ENCODE peak calls at places on chromosomes 1 and 21, in seven cellular contexts. One of them, this sample, is unnamed.
A peak's percentile ranks its signal among the peaks of the same experiment; 100 is the strongest.

GRCh38 chr1:211113566-211113965 is 20.4 kb downstream of the KCNH1 start:
- DNase-seq in stomach: no peak
- DNase-seq in adrenal gland: no peak
- DNase-seq in body of pancreas: no peak
- DNase-seq in K562: no peak
- DNase-seq in gastrocnemius medialis: no peak
- DNase-seq in upper lobe of left lung: no peak
- DNase-seq in this sample: no peak

GRCh38 chr21:25501996-25502665 is 105.2 kb downstream of the MRPL39 start:
- DNase-seq in stomach: no peak
- DNase-seq in adrenal gland: peak; percentile 27
- DNase-seq in body of pancreas: no peak
- DNase-seq in K562: no peak
- DNase-seq in gastrocnemius medialis: peak; percentile 13
- DNase-seq in upper lobe of left lung: peak; percentile 23
- DNase-seq in this sample: no peak

GRCh38 chr1:174964261-174964984 is 35.3 kb upstream of the CACYBP start:
- DNase-seq in stomach: no peak
- DNase-seq in adrenal gland: no peak
- DNase-seq in body of pancreas: no peak
- DNase-seq in K562: peak; percentile 30
- DNase-seq in gastrocnemius medialis: no peak
- DNase-seq in upper lobe of left lung: peak; percentile 31
- DNase-seq in this sample: peak; percentile 17

GRCh38 chr1:244881552-244882280 is 17.4 kb upstream of the HNRNPU start:
- DNase-seq in stomach: no peak
- DNase-seq in adrenal gland: no peak
- DNase-seq in body of pancreas: no peak
- DNase-seq in K562: no peak
- DNase-seq in gastrocnemius medialis: no peak
- DNase-seq in upper lobe of left lung: no peak
- DNase-seq in this sample: no peak

GRCh38 chr1:39105841-39106765 is 80.0 kb downstream of the NDUFS5 start:
- DNase-seq in stomach: peak; percentile 60
- DNase-seq in adrenal gland: peak; percentile 76
- DNase-seq in body of pancreas: peak; percentile 74
- DNase-seq in K562: peak; percentile 71
- DNase-seq in gastrocnemius medialis: peak; percentile 47
- DNase-seq in upper lobe of left lung: peak; percentile 65
- DNase-seq in this sample: no peak

GRCh38 chr1:225572422-225572821 is 80.5 kb downstream of the ENAH start:
- DNase-seq in stomach: no peak
- DNase-seq in adrenal gland: peak; percentile 51
- DNase-seq in body of pancreas: no peak
- DNase-seq in K562: no peak
- DNase-seq in gastrocnemius medialis: no peak
- DNase-seq in upper lobe of left lung: no peak
- DNase-seq in this sample: no peak

GRCh38 chr1:26538480-26539412 is 9.2 kb downstream of the RPS6KA1 start:
- DNase-seq in stomach: peak; percentile 58
- DNase-seq in adrenal gland: peak; percentile 75
- DNase-seq in body of pancreas: peak; percentile 63
- DNase-seq in K562: peak; percentile 79
- DNase-seq in gastrocnemius medialis: no peak
- DNase-seq in upper lobe of left lung: peak; percentile 69
- DNase-seq in this sample: no peak

GRCh38 chr1:221781102-221781744 is 39.3 kb upstream of the DUSP10 start:
- DNase-seq in stomach: no peak
- DNase-seq in adrenal gland: peak; percentile 10
- DNase-seq in body of pancreas: no peak
- DNase-seq in K562: no peak
- DNase-seq in gastrocnemius medialis: no peak
- DNase-seq in upper lobe of left lung: peak; percentile 63
- DNase-seq in this sample: no peak

GRCh38 chr1:204574856-204575145 is 58.6 kb downstream of the MDM4 start:
- DNase-seq in stomach: no peak
- DNase-seq in adrenal gland: no peak
- DNase-seq in body of pancreas: no peak
- DNase-seq in K562: no peak
- DNase-seq in gastrocnemius medialis: no peak
- DNase-seq in upper lobe of left lung: no peak
- DNase-seq in this sample: no peak

GRCh38 chr21:26686278-26686677 is 113.2 kb upstream of the CYYR1 start:
- DNase-seq in stomach: no peak
- DNase-seq in adrenal gland: peak; percentile 39
- DNase-seq in body of pancreas: peak; percentile 21
- DNase-seq in K562: no peak
- DNase-seq in gastrocnemius medialis: no peak
- DNase-seq in upper lobe of left lung: no peak
- DNase-seq in this sample: no peak

GRCh38 chr1:9261496-9261895 is 26.9 kb downstream of the H6PD start:
- DNase-seq in stomach: no peak
- DNase-seq in adrenal gland: no peak
- DNase-seq in body of pancreas: no peak
- DNase-seq in K562: no peak
- DNase-seq in gastrocnemius medialis: no peak
- DNase-seq in upper lobe of left lung: no peak
- DNase-seq in this sample: no peak

GRCh38 chr1:215082532-215083407 is at the start of gene KCNK2:
- DNase-seq in stomach: no peak
- DNase-seq in adrenal gland: peak; percentile 45
- DNase-seq in body of pancreas: no peak
- DNase-seq in K562: no peak
- DNase-seq in gastrocnemius medialis: peak; percentile 27
- DNase-seq in upper lobe of left lung: no peak
- DNase-seq in this sample: peak; percentile 22

GRCh38 chr1:9196129-9197040 is 38.2 kb upstream of the H6PD start:
- DNase-seq in stomach: peak; percentile 79
- DNase-seq in adrenal gland: peak; percentile 93
- DNase-seq in body of pancreas: peak; percentile 78
- DNase-seq in K562: peak; percentile 67
- DNase-seq in gastrocnemius medialis: peak; percentile 56
- DNase-seq in upper lobe of left lung: peak; percentile 71
- DNase-seq in this sample: peak; percentile 92

GRCh38 chr1:53379662-53380002 is 51.8 kb upstream of the LRP8 start:
- DNase-seq in stomach: no peak
- DNase-seq in adrenal gland: no peak
- DNase-seq in body of pancreas: no peak
- DNase-seq in K562: no peak
- DNase-seq in gastrocnemius medialis: no peak
- DNase-seq in upper lobe of left lung: no peak
- DNase-seq in this sample: peak; percentile 42

GRCh38 chr1:221724931-221725605 is 16.8 kb downstream of the DUSP10 start:
- DNase-seq in stomach: no peak
- DNase-seq in adrenal gland: peak; percentile 55
- DNase-seq in body of pancreas: no peak
- DNase-seq in K562: no peak
- DNase-seq in gastrocnemius medialis: peak; percentile 75
- DNase-seq in upper lobe of left lung: peak; percentile 65
- DNase-seq in this sample: peak; percentile 55

GRCh38 chr1:159468321-159468720 is 28.8 kb downstream of the OR10J1 start:
- DNase-seq in stomach: no peak
- DNase-seq in adrenal gland: no peak
- DNase-seq in body of pancreas: no peak
- DNase-seq in K562: no peak
- DNase-seq in gastrocnemius medialis: no peak
- DNase-seq in upper lobe of left lung: no peak
- DNase-seq in this sample: no peak

GRCh38 chr1:235017191-235017590 is 111.4 kb downstream of the TOMM20 start:
- DNase-seq in stomach: no peak
- DNase-seq in adrenal gland: no peak
- DNase-seq in body of pancreas: no peak
- DNase-seq in K562: no peak
- DNase-seq in gastrocnemius medialis: no peak
- DNase-seq in upper lobe of left lung: no peak
- DNase-seq in this sample: no peak

GRCh38 chr1:114756949-114757454 is 782 bp downstream of the CSDE1 start:
- DNase-seq in stomach: peak; percentile 32
- DNase-seq in adrenal gland: peak; percentile 76
- DNase-seq in body of pancreas: peak; percentile 37
- DNase-seq in K562: no peak
- DNase-seq in gastrocnemius medialis: peak; percentile 66
- DNase-seq in upper lobe of left lung: peak; percentile 62
- DNase-seq in this sample: peak; percentile 92

GRCh38 chr21:23522750-23523149 is 2084.5 kb downstream of the MRPL39 start:
- DNase-seq in stomach: no peak
- DNase-seq in adrenal gland: no peak
- DNase-seq in body of pancreas: no peak
- DNase-seq in K562: no peak
- DNase-seq in gastrocnemius medialis: no peak
- DNase-seq in upper lobe of left lung: no peak
- DNase-seq in this sample: no peak

GRCh38 chr21:46229133-46229922 is 754 bp upstream of the LSS start:
- DNase-seq in stomach: no peak
- DNase-seq in adrenal gland: no peak
- DNase-seq in body of pancreas: peak; percentile 53
- DNase-seq in K562: peak; percentile 87
- DNase-seq in gastrocnemius medialis: no peak
- DNase-seq in upper lobe of left lung: peak; percentile 42
- DNase-seq in this sample: peak; percentile 85

GRCh38 chr1:58592521-58593134 is 15.6 kb upstream of the TACSTD2 start:
- DNase-seq in stomach: peak; percentile 77
- DNase-seq in adrenal gland: peak; percentile 95
- DNase-seq in body of pancreas: peak; percentile 96
- DNase-seq in K562: no peak
- DNase-seq in gastrocnemius medialis: peak; percentile 26
- DNase-seq in upper lobe of left lung: peak; percentile 91
- DNase-seq in this sample: no peak

GRCh38 chr1:91018006-91018405 is 3.8 kb downstream of the ZNF644 start:
- DNase-seq in stomach: no peak
- DNase-seq in adrenal gland: no peak
- DNase-seq in body of pancreas: no peak
- DNase-seq in K562: no peak
- DNase-seq in gastrocnemius medialis: no peak
- DNase-seq in upper lobe of left lung: no peak
- DNase-seq in this sample: no peak

GRCh38 chr21:41581592-41582228 is 73.8 kb upstream of the TMPRSS2 start:
- DNase-seq in stomach: peak; percentile 24
- DNase-seq in adrenal gland: no peak
- DNase-seq in body of pancreas: no peak
- DNase-seq in K562: no peak
- DNase-seq in gastrocnemius medialis: no peak
- DNase-seq in upper lobe of left lung: no peak
- DNase-seq in this sample: peak; percentile 62
- TF ChIP-seq CTCF in stomach: no peak
- TF ChIP-seq CTCF in adrenal gland: no peak
- TF ChIP-seq CTCF in body of pancreas: no peak
- TF ChIP-seq CTCF in K562: no peak
- TF ChIP-seq CTCF in gastrocnemius medialis: no peak
- TF ChIP-seq CTCF in upper lobe of left lung: no peak
- TF ChIP-seq CTCF in this sample: no peak

GRCh38 chr1:1573843-1574720 is 581 bp downstream of the SSU72 start:
- DNase-seq in stomach: no peak
- DNase-seq in adrenal gland: peak; percentile 66
- DNase-seq in body of pancreas: peak; percentile 61
- DNase-seq in K562: peak; percentile 82
- DNase-seq in gastrocnemius medialis: peak; percentile 40
- DNase-seq in upper lobe of left lung: peak; percentile 45
- DNase-seq in this sample: peak; percentile 34

GRCh38 chr1:1569341-1569740 is 5.3 kb downstream of the SSU72 start:
- DNase-seq in stomach: no peak
- DNase-seq in adrenal gland: no peak
- DNase-seq in body of pancreas: no peak
- DNase-seq in K562: no peak
- DNase-seq in gastrocnemius medialis: no peak
- DNase-seq in upper lobe of left lung: no peak
- DNase-seq in this sample: no peak

GRCh38 chr1:1577367-1578011 is 2.8 kb upstream of the SSU72 start:
- DNase-seq in stomach: no peak
- DNase-seq in adrenal gland: no peak
- DNase-seq in body of pancreas: no peak
- DNase-seq in K562: no peak
- DNase-seq in gastrocnemius medialis: no peak
- DNase-seq in upper lobe of left lung: no peak
- DNase-seq in this sample: no peak

GRCh38 chr1:1578371-1578940 is 3.8 kb upstream of the SSU72 start:
- DNase-seq in stomach: no peak
- DNase-seq in adrenal gland: no peak
- DNase-seq in body of pancreas: no peak
- DNase-seq in K562: no peak
- DNase-seq in gastrocnemius medialis: no peak
- DNase-seq in upper lobe of left lung: no peak
- DNase-seq in this sample: no peak

GRCh38 chr1:1574721-1575537 is at the start of gene SSU72:
- DNase-seq in stomach: peak; percentile 95
- DNase-seq in adrenal gland: peak; percentile 97
- DNase-seq in body of pancreas: peak; percentile 93
- DNase-seq in K562: peak; percentile 94
- DNase-seq in gastrocnemius medialis: peak; percentile 92
- DNase-seq in upper lobe of left lung: peak; percentile 88
- DNase-seq in this sample: peak; percentile 90
- H3K4me3 ChIP-seq in stomach: peak within 1 kb of the TSS; percentile 100
- H3K4me3 ChIP-seq in adrenal gland: peak within 1 kb of the TSS; percentile 97
- H3K4me3 ChIP-seq in body of pancreas: peak within 1 kb of the TSS; percentile 99
- H3K4me3 ChIP-seq in K562: peak within 1 kb of the TSS; percentile 100
- H3K4me3 ChIP-seq in gastrocnemius medialis: peak within 1 kb of the TSS; percentile 98
- H3K4me3 ChIP-seq in upper lobe of left lung: peak within 1 kb of the TSS; percentile 79
- H3K4me3 ChIP-seq in this sample: peak within 1 kb of the TSS; percentile 100

GRCh38 chr1:241551759-241552638 is 19.8 kb downstream of the KMO start:
- DNase-seq in stomach: no peak
- DNase-seq in adrenal gland: peak; percentile 60
- DNase-seq in body of pancreas: peak; percentile 12
- DNase-seq in K562: peak; percentile 58
- DNase-seq in gastrocnemius medialis: peak; percentile 25
- DNase-seq in upper lobe of left lung: peak; percentile 76
- DNase-seq in this sample: no peak
- TF ChIP-seq POLR2A in stomach: no peak
- TF ChIP-seq POLR2A in adrenal gland: no peak
- TF ChIP-seq POLR2A in body of pancreas: no peak
- TF ChIP-seq POLR2A in K562: peak; percentile 32
- TF ChIP-seq POLR2A in gastrocnemius medialis: no peak
- TF ChIP-seq POLR2A in upper lobe of left lung: no peak
- TF ChIP-seq POLR2A in this sample: no peak

GRCh38 chr1:212415107-212415841 is 588 bp upstream of the PACC1 start:
- DNase-seq in stomach: no peak
- DNase-seq in adrenal gland: no peak
- DNase-seq in body of pancreas: no peak
- DNase-seq in K562: peak; percentile 38
- DNase-seq in gastrocnemius medialis: no peak
- DNase-seq in upper lobe of left lung: no peak
- DNase-seq in this sample: no peak

GRCh38 chr1:212412374-212412773 is 2.3 kb downstream of the PACC1 start:
- DNase-seq in stomach: no peak
- DNase-seq in adrenal gland: no peak
- DNase-seq in body of pancreas: no peak
- DNase-seq in K562: no peak
- DNase-seq in gastrocnemius medialis: no peak
- DNase-seq in upper lobe of left lung: no peak
- DNase-seq in this sample: no peak

GRCh38 chr1:212413902-212414327 is 771 bp downstream of the PACC1 start:
- DNase-seq in stomach: no peak
- DNase-seq in adrenal gland: no peak
- DNase-seq in body of pancreas: no peak
- DNase-seq in K562: no peak
- DNase-seq in gastrocnemius medialis: no peak
- DNase-seq in upper lobe of left lung: no peak
- DNase-seq in this sample: no peak

GRCh38 chr1:212410231-212410825 is 4.4 kb downstream of the PACC1 start:
- DNase-seq in stomach: no peak
- DNase-seq in adrenal gland: no peak
- DNase-seq in body of pancreas: no peak
- DNase-seq in K562: no peak
- DNase-seq in gastrocnemius medialis: no peak
- DNase-seq in upper lobe of left lung: no peak
- DNase-seq in this sample: no peak

GRCh38 chr1:212414328-212415106 is at the start of gene PACC1:
- DNase-seq in stomach: peak; percentile 90
- DNase-seq in adrenal gland: peak; percentile 89
- DNase-seq in body of pancreas: peak; percentile 92
- DNase-seq in K562: peak; percentile 100
- DNase-seq in gastrocnemius medialis: peak; percentile 84
- DNase-seq in upper lobe of left lung: peak; percentile 95
- DNase-seq in this sample: peak; percentile 81
- TF ChIP-seq CTCF in stomach: no peak
- TF ChIP-seq CTCF in adrenal gland: no peak
- TF ChIP-seq CTCF in body of pancreas: no peak
- TF ChIP-seq CTCF in K562: peak; percentile 20
- TF ChIP-seq CTCF in gastrocnemius medialis: no peak
- TF ChIP-seq CTCF in upper lobe of left lung: no peak
- TF ChIP-seq CTCF in this sample: no peak

This sample was measured in lower leg skin.